ENCODE peak calls at places on chromosomes 1 and 21, in five cellular contexts. S, V, Y, U and W are unnamed samples. For H3K4me1, the result is how much of the 10 kb centered on the place peaks cover.

GRCh38 chr1:44826375-44827196 is 16.5 kb downstream of the PTCH2 start:
- DNase-seq in S (no peak), V (peak), Y (no peak), U (no peak), W (peak)

GRCh38 chr21:46621457-46622182 is 13.9 kb upstream of the PRMT2 start:
- DNase-seq in S (no peak), V (no peak), Y (no peak), U (peak), W (no peak)

GRCh38 chr1:157798211-157798610 is 21.3 kb upstream of the FCRL2 start:
- DNase-seq in S (no peak), V (no peak), Y (no peak), U (no peak), W (no peak)

GRCh38 chr1:235601087-235601486 is 48.5 kb downstream of the GNG4 start:
- DNase-seq in S (no peak), V (no peak), Y (no peak), U (no peak), W (no peak)

GRCh38 chr1:149915429-149916192 is 2.0 kb downstream of the SV2A start:
- DNase-seq in S (no peak), V (no peak), Y (no peak), U (no peak), W (no peak)

GRCh38 chr1:234564035-234565029 is 45.6 kb downstream of the IRF2BP2 start:
- DNase-seq in S (no peak), V (no peak), Y (peak), U (peak), W (no peak)

GRCh38 chr1:54249798-54250497 is 50.0 kb downstream of the MRPL37 start:
- DNase-seq in S (peak), V (no peak), Y (no peak), U (no peak), W (no peak)

GRCh38 chr1:232644209-232644608 is 14.3 kb upstream of the SIPA1L2 start:
- DNase-seq in S (no peak), V (no peak), Y (no peak), U (no peak), W (no peak)

GRCh38 chr1:44810101-44810761 is 1.9 kb downstream of the BTBD19 start:
- DNase-seq in S (peak), V (peak), Y (no peak), U (peak), W (peak)

GRCh38 chr1:111513410-111514020 is 10.1 kb upstream of the ADORA3 start:
- DNase-seq in S (no peak), V (no peak), Y (peak), U (no peak), W (no peak)
- H3K4me1 ChIP-seq in S (half or more), V (under half), Y (under half), U (under half), W (half or more)

GRCh38 chr1:200351826-200352549 is 57.8 kb downstream of the ZNF281 start:
- DNase-seq in S (no peak), V (no peak), Y (no peak), U (no peak), W (no peak)
- H3K4me3 ChIP-seq in S (no peak), V (peak), Y (peak), U (no peak), W (peak)

GRCh38 chr1:156498447-156499193 is 2.0 kb downstream of the MEF2D start:
- DNase-seq in S (no peak), V (peak), Y (peak), U (no peak), W (peak)
- TF ChIP-seq POLR2A in S (peak), V (peak), Y (peak), U (no peak), W (no peak)

GRCh38 chr1:183873642-183874041 is 68.7 kb downstream of the RGL1 start:
- DNase-seq in S (no peak), V (no peak), Y (no peak), U (no peak), W (no peak)

GRCh38 chr1:183879966-183880365 is 75.0 kb downstream of the RGL1 start:
- DNase-seq in S (no peak), V (no peak), Y (no peak), U (no peak), W (no peak)

GRCh38 chr1:183879477-183879876 is 74.6 kb downstream of the RGL1 start:
- DNase-seq in S (no peak), V (no peak), Y (no peak), U (no peak), W (no peak)

GRCh38 chr1:183876284-183876683 is 71.4 kb downstream of the RGL1 start:
- DNase-seq in S (no peak), V (no peak), Y (no peak), U (no peak), W (no peak)

GRCh38 chr1:183877321-183877720 is 72.4 kb downstream of the RGL1 start:
- DNase-seq in S (peak), V (peak), Y (peak), U (peak), W (peak)
- H3K4me1 ChIP-seq in S (half or more), V (under half), Y (under half), U (under half), W (half or more)

GRCh38 chr1:39269349-39269748 is 64.9 kb downstream of the MACF1 start:
- DNase-seq in S (no peak), V (no peak), Y (no peak), U (no peak), W (no peak)
- H3K4me3 ChIP-seq in S (no peak), V (no peak), Y (peak), U (peak), W (no peak)

GRCh38 chr1:187516874-187517273 is 688.1 kb downstream of the PLA2G4A start:
- DNase-seq in S (no peak), V (no peak), Y (no peak), U (no peak), W (no peak)
- TF ChIP-seq POLR2A in S (no peak), V (no peak), Y (no peak), U (no peak), W (no peak)

GRCh38 chr1:16153110-16153998 is 2.5 kb downstream of the EPHA2 start:
- DNase-seq in S (no peak), V (no peak), Y (no peak), U (no peak), W (no peak)
- H3K4me1 ChIP-seq in S (half or more), V (half or more), Y (under half), U (under half), W (under half)

DNA sequence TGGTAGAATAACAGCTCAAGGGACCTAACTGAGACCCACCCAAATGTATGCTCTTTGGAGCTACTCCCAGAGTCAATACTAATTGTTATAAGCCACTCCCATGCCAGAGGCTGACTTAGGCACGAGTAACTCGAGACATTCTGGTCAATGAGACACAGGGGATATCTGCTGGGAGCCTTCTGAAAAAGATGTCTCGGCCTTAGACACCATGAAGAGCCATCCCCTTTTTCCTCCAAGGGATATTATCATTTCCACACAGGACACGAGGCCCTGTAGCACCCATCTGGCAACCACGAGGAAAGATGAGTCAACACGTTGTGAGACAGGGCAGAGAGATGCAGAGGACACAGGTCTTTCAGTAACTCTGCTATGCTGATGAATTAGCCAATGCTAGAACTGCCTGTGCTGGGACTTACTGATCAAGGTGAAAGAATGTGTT is 30.7 kb downstream of the ITPKB start:
- DNase-seq in S (no peak), V (no peak), Y (peak), U (no peak), W (no peak)
- H3K4me3 ChIP-seq in S (no peak), V (no peak), Y (no peak), U (no peak), W (no peak)